ENCODE peak calls at places on chromosomes 12 and 14, in five cellular contexts. O is A673, L is mammary epithelial cell, S is fibroblast of lung, W is GM12878. J is an unnamed sample.

GRCh38 chr12:123078114-123078465 is 72.8 kb downstream of the PITPNM2 start:
- DNase-seq in O (no peak), W (no peak), S (no peak), L (no peak), J (no peak)

GRCh38 chr14:56491299-56492285 is 88.0 kb upstream of the TMEM260 start:
- DNase-seq in S (peak), L (peak), O (peak), W (peak), J (peak)

GRCh38 chr12:122980192-122981035 is at the start of gene ARL6IP4:
- DNase-seq in W (no peak), L (peak), O (peak), S (peak), J (no peak)

GRCh38 chr14:99035268-99035667 is 236.7 kb downstream of the BCL11B start:
- DNase-seq in O (peak), S (peak), L (peak), W (no peak), J (peak)

GRCh38 chr12:120686151-120686689 is 729 bp upstream of the MLEC start:
- DNase-seq in W (peak), S (peak), O (peak), L (peak), J (peak)

GRCh38 chr12:40312982-40313576 is 88.3 kb downstream of the LRRK2 start:
- DNase-seq in S (peak), O (peak), W (no peak), L (no peak), J (no peak)

GRCh38 chr12:24360907-24361306 is 411.4 kb upstream of the SOX5 start:
- DNase-seq in O (no peak), L (no peak), W (peak), S (peak), J (no peak)

GRCh38 chr12:26134540-26134939 is 9.7 kb upstream of the BHLHE41 start:
- DNase-seq in W (no peak), L (no peak), S (no peak), O (no peak), J (no peak)

GRCh38 chr12:92074889-92075288 is 70.8 kb downstream of the BTG1 start:
- DNase-seq in S (no peak), O (no peak), L (no peak), W (no peak), J (no peak)

GRCh38 chr12:102300824-102301461 is 103.3 kb upstream of the PMCH start:
- DNase-seq in L (peak), W (peak), S (peak), O (peak), J (no peak)

GRCh38 chr12:68189766-68190700 is 30.5 kb upstream of the IFNG start:
- DNase-seq in L (peak), S (peak), W (no peak), O (peak), J (no peak)

GRCh38 chr14:93024493-93024892 is 91.2 kb downstream of the ITPK1 start:
- DNase-seq in W (no peak), O (no peak), L (no peak), S (no peak), J (no peak)

GRCh38 chr14:23013056-23014054 is 3.4 kb upstream of the C14orf93 start:
- DNase-seq in L (no peak), W (no peak), S (no peak), O (no peak), J (no peak)

GRCh38 chr12:73486256-73486655 is 1051.4 kb upstream of the ATXN7L3B start:
- DNase-seq in O (peak), W (no peak), S (no peak), L (no peak), J (no peak)

GRCh38 chr14:29645117-29645516 is 282.5 kb downstream of the PRKD1 start:
- DNase-seq in S (no peak), W (no peak), O (no peak), L (no peak), J (no peak)

GRCh38 chr14:35254736-35255135 is 37.4 kb upstream of the PSMA6 start:
- DNase-seq in S (no peak), W (peak), L (peak), O (no peak), J (no peak)

DNA sequence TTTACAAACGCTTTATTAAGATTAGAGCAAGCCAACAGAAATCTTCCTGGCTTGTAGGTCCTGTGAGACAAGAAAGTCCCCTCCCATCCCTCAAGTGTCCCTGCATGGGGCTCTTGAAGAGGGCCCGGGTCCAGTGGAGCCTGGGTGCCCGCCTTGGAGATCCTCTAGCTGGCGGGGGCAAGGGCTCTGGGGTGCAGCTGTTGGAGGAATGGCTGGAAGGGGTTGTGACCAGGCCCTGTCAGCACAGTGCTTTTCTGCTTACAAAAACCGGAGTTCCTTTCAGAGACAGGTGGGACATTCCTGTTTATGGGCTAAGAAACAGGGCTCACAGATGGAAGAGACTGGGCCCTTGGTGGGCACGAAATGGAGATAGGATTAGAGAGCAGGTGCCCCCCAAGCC is 2.6 kb upstream of the DLK1 start:
- DNase-seq in S (no peak), O (no peak), L (no peak), W (no peak), J (no peak)
- TF ChIP-seq EZH2 in S (no peak), O (no peak), L (no peak), W (no peak), J (no peak)

GRCh38 chr12:6766651-6767300 is 613 bp downstream of the PTMS start:
- DNase-seq in O (peak), L (peak), W (no peak), S (peak), J (no peak)
- TF ChIP-seq EZH2 in O (no peak), L (no peak), W (no peak), S (no peak), J (no peak)

GRCh38 chr12:98893601-98894411 is 248.7 kb downstream of the APAF1 start:
- DNase-seq in O (peak), S (no peak), W (no peak), L (no peak), J (no peak)

GRCh38 chr12:98896938-98897337 is 251.8 kb downstream of the APAF1 start:
- DNase-seq in O (peak), S (peak), L (no peak), W (no peak), J (no peak)

GRCh38 chr12:98893126-98893525 is 248.0 kb downstream of the APAF1 start:
- DNase-seq in L (no peak), S (no peak), O (peak), W (no peak), J (no peak)

GRCh38 chr12:98894412-98895085 is 249.5 kb downstream of the APAF1 start:
- DNase-seq in O (peak), W (no peak), L (no peak), S (no peak), J (no peak)

DNA sequence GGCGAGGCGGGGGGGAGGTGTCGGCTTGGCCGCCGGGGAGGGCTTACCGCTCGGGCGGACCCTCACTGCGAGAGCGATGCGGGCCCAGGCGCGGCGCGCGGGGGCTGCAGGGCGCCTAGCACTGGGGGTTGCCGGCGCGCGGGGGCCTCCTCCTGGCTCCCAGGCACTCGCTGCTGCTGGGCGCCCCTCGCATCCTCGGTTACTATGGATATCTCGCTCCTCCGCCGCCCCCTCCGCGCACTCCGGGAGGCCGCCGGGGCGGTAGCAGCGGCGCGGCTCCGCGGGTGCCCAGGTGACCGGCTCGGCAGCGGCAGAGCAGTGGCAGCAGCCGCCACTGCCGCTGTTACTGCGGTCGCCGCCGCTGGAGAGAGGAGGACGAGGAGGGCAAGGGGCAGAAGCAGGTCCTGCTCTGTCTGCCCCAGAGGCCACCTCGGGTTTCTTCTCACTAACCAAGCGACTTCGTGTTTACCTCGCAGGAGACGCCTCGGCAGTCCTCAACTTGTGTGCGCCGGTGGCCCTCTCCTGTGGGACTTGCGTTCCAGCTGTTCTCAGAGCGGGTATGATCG is 250.1 kb downstream of the APAF1 start:
- DNase-seq in W (no peak), L (no peak), O (peak), S (no peak), J (no peak)
- TF ChIP-seq EZH2 in W (no peak), L (peak), O (peak), S (peak), J (peak)

GRCh38 chr12:50315803-50316202 is 32.5 kb upstream of the LIMA1 start:
- DNase-seq in W (no peak), S (no peak), O (no peak), L (no peak), J (no peak)
- TF ChIP-seq EZH2 in W (no peak), S (no peak), O (no peak), L (no peak), J (no peak)